ENCODE peak calls at places on chromosome 21, in nine cellular contexts. I is NCI-H2227 treated with DMSO at 0.1 percent for 48 hours; Z is adrenal gland; K is activated CD4-positive, alpha-beta T cell treated with anti-CD3 and anti-CD28 coated beads, Interleukin-2, amount 10 ng/mL, durations not matched to agents 7 days and 5 days; L is stimulated activated CD8-positive, alpha-beta memory T cell treated with anti-CD3 and anti-CD28 coated beads, Interleukin-4, amount 100 ng/mL, for 4 hours; G is M059J; D is cardiac muscle cell; N is endothelial cell; R is SJCRH30. X is an unnamed sample.

GRCh38 chr21:41777934-41778815 is 11.3 kb upstream of the RIPK4 start:
- DNase-seq in Z (peak), R (peak), N (peak), I (peak), K (no peak), G (peak), D (peak), L (no peak), X (peak)

GRCh38 chr21:26179501-26179900 is 8.9 kb upstream of the APP start:
- DNase-seq in N (no peak), L (no peak), G (no peak), K (no peak), D (no peak), I (no peak), Z (no peak), R (no peak), X (no peak)

GRCh38 chr21:34072145-34073031 is 990 bp upstream of the MRPS6 start:
- DNase-seq in K (no peak), L (no peak), Z (peak), G (peak), I (peak), D (no peak), N (no peak), R (peak), X (peak)

GRCh38 chr21:41953831-41954653 is at the start of gene C2CD2:
- DNase-seq in N (peak), K (no peak), R (peak), G (peak), D (peak), L (no peak), Z (peak), I (peak), X (peak)

GRCh38 chr21:28770867-28771661 is 221.6 kb downstream of the LTN1 start:
- DNase-seq in G (peak), L (no peak), D (no peak), K (no peak), I (no peak), N (no peak), R (no peak), Z (no peak), X (peak)

GRCh38 chr21:45698493-45698947 is 55.0 kb downstream of the PCBP3 start:
- DNase-seq in I (no peak), D (no peak), N (no peak), R (no peak), Z (peak), G (peak), L (no peak), K (no peak), X (peak)

GRCh38 chr21:45146301-45146700 is 71.9 kb downstream of the ADARB1 start:
- DNase-seq in L (no peak), I (no peak), R (no peak), D (no peak), G (no peak), N (no peak), Z (no peak), K (no peak), X (no peak)

GRCh38 chr21:25879203-25879602 is 144.4 kb downstream of the GABPA start:
- DNase-seq in N (no peak), K (no peak), L (no peak), R (no peak), D (no peak), I (no peak), Z (no peak), G (no peak), X (no peak)

GRCh38 chr21:20971296-20971921 is 26.8 kb upstream of the NCAM2 start:
- DNase-seq in R (peak), I (peak), D (peak), G (peak), K (peak), N (peak), Z (no peak), L (no peak), X (peak)

GRCh38 chr21:25487046-25487594 is 120.2 kb downstream of the MRPL39 start:
- DNase-seq in D (no peak), G (no peak), L (no peak), K (no peak), Z (no peak), R (no peak), N (no peak), I (no peak), X (no peak)

GRCh38 chr21:17257784-17258183 is 255.1 kb upstream of the CXADR start:
- DNase-seq in K (no peak), I (no peak), G (no peak), Z (no peak), D (no peak), L (no peak), N (no peak), R (no peak), X (no peak)

GRCh38 chr21:38282921-38283320 is 26.1 kb downstream of the KCNJ15 start:
- DNase-seq in L (no peak), D (no peak), R (no peak), K (no peak), N (no peak), G (no peak), Z (no peak), I (no peak), X (no peak)

GRCh38 chr21:39115659-39116235 is 67.5 kb downstream of the PSMG1 start:
- DNase-seq in I (no peak), R (no peak), K (no peak), N (no peak), L (no peak), D (no peak), Z (no peak), G (peak), X (no peak)

GRCh38 chr21:29163381-29164115 is 33.1 kb downstream of the MAP3K7CL start:
- DNase-seq in G (no peak), L (no peak), Z (no peak), R (no peak), N (no peak), K (no peak), I (no peak), D (no peak), X (no peak)

GRCh38 chr21:33124879-33125278 is 54.9 kb downstream of the OLIG1 start:
- DNase-seq in G (no peak), D (no peak), I (no peak), R (no peak), L (no peak), K (no peak), Z (no peak), N (no peak), X (no peak)

GRCh38 chr21:41445465-41445862 is 19.4 kb downstream of the MX1 start:
- DNase-seq in L (no peak), Z (no peak), N (no peak), K (no peak), I (no peak), D (no peak), R (no peak), G (no peak), X (no peak)

X was measured in kidney tubule cell.